ENCODE peak calls at places on chromosomes 6 and 20, in four cellular contexts. Z, X, H and A are unnamed samples.

GRCh38 chr6:6885521-6886088 is 222.2 kb upstream of the RREB1 start:
- DNase-seq in Z (no peak), H (no peak), X (no peak), A (no peak)

GRCh38 chr20:16069416-16070010 is 503.7 kb downstream of the KIF16B start:
- DNase-seq in X (no peak), H (no peak), Z (no peak), A (no peak)

GRCh38 chr20:408843-409696 is 971 bp downstream of the RBCK1 start:
- DNase-seq in H (no peak), Z (peak), X (no peak), A (peak)

GRCh38 chr6:166003569-166003968 is 164.1 kb downstream of the TBXT start:
- DNase-seq in Z (no peak), X (no peak), H (no peak), A (no peak)

GRCh38 chr6:37517411-37517812 is 17.7 kb upstream of the CCDC167 start:
- DNase-seq in Z (peak), H (no peak), X (no peak), A (peak)

GRCh38 chr20:46767127-46767761 is 57.8 kb downstream of the SLC2A10 start:
- DNase-seq in Z (peak), X (peak), H (no peak), A (no peak)

GRCh38 chr6:22748681-22749080 is 179.3 kb downstream of the HDGFL1 start:
- DNase-seq in H (no peak), Z (no peak), X (no peak), A (no peak)

GRCh38 chr20:58817748-58818147 is 33.0 kb downstream of the GNAS-AS1 start:
- DNase-seq in Z (no peak), X (no peak), H (no peak), A (no peak)

GRCh38 chr6:55664581-55665223 is 85.7 kb upstream of the HMGCLL1 start:
- DNase-seq in X (no peak), H (no peak), Z (no peak), A (no peak)

GRCh38 chr6:143061597-143062385 is 1.1 kb downstream of the AIG1 start:
- DNase-seq in Z (no peak), X (peak), H (no peak), A (no peak)

GRCh38 chr6:159399953-159400352 is 230.8 kb downstream of the FNDC1 start:
- DNase-seq in H (no peak), X (no peak), Z (no peak), A (no peak)

GRCh38 chr6:40713002-40713719 is 126.0 kb upstream of the LRFN2 start:
- DNase-seq in X (no peak), Z (no peak), H (no peak), A (no peak)

GRCh38 chr6:77466055-77467028 is 3.1 kb upstream of the HTR1B start:
- DNase-seq in Z (peak), X (peak), H (no peak), A (peak)